ENCODE peak calls at places on chromosomes 13 and 19, in seven cellular contexts. K is upper lobe of left lung, O is transverse colon, Q is progenitor cell of endocrine pancreas, G is mesothelial cell of epicardium, U is bronchial epithelial cell, D is colonic mucosa. M is an unnamed sample.

GRCh38 chr13:102721800-102722231 is 27.0 kb upstream of the METTL21C start:
- DNase-seq in K (no peak), O (no peak), Q (no peak), G (no peak), U (peak), D (no peak), M (peak)

GRCh38 chr19:11699931-11700794 is 38.6 kb downstream of the ZNF823 start:
- DNase-seq in K (no peak), O (no peak), Q (no peak), G (no peak), U (peak), D (peak), M (peak)

GRCh38 chr19:28436320-28436719 is 776.6 kb downstream of the UQCRFS1 start:
- DNase-seq in K (no peak), O (peak), Q (no peak), G (no peak), U (no peak), D (peak), M (no peak)

GRCh38 chr13:80408270-80408669 is 67.3 kb upstream of the SPRY2 start:
- DNase-seq in K (no peak), O (no peak), Q (no peak), G (no peak), U (no peak), D (no peak), M (no peak)

GRCh38 chr13:110347535-110348308 is 40.6 kb downstream of the COL4A2 start:
- DNase-seq in K (no peak), O (no peak), Q (no peak), G (no peak), U (peak), D (no peak), M (peak)

GRCh38 chr13:23570931-23571330 is 719 bp downstream of the TNFRSF19 start:
- DNase-seq in K (no peak), O (no peak), Q (no peak), G (no peak), U (peak), D (no peak), M (no peak)

GRCh38 chr13:30744056-30744684 is 8.8 kb downstream of the ALOX5AP start:
- DNase-seq in K (peak), O (peak), Q (no peak), G (no peak), U (peak), D (peak), M (peak)

GRCh38 chr19:30316560-30317106 is 55.6 kb upstream of the ZNF536 start:
- DNase-seq in K (no peak), O (no peak), Q (no peak), G (no peak), U (no peak), D (no peak), M (no peak)

GRCh38 chr13:38398810-38399493 is 49.3 kb downstream of the UFM1 start:
- DNase-seq in K (no peak), O (no peak), Q (no peak), G (no peak), U (peak), D (no peak), M (no peak)

GRCh38 chr19:40467007-40467565 is 285 bp downstream of the SPTBN4 start:
- DNase-seq in K (no peak), O (no peak), Q (no peak), G (peak), U (no peak), D (no peak), M (no peak)

GRCh38 chr13:89465366-89465765 is 1794.2 kb downstream of the SLITRK5 start:
- DNase-seq in K (no peak), O (no peak), Q (no peak), G (no peak), U (peak), D (no peak), M (peak)

GRCh38 chr13:25675060-25675459 is 303.3 kb downstream of the ATP8A2 start:
- DNase-seq in K (no peak), O (no peak), Q (no peak), G (no peak), U (no peak), D (no peak), M (no peak)

GRCh38 chr19:6668696-6669095 is 1.3 kb downstream of the TNFSF14 start:
- DNase-seq in K (no peak), O (no peak), Q (no peak), G (no peak), U (no peak), D (no peak), M (no peak)

GRCh38 chr13:62747629-62748028 is 1332.0 kb upstream of the PCDH20 start:
- DNase-seq in K (no peak), O (no peak), Q (no peak), G (no peak), U (no peak), D (no peak), M (peak)

DNA sequence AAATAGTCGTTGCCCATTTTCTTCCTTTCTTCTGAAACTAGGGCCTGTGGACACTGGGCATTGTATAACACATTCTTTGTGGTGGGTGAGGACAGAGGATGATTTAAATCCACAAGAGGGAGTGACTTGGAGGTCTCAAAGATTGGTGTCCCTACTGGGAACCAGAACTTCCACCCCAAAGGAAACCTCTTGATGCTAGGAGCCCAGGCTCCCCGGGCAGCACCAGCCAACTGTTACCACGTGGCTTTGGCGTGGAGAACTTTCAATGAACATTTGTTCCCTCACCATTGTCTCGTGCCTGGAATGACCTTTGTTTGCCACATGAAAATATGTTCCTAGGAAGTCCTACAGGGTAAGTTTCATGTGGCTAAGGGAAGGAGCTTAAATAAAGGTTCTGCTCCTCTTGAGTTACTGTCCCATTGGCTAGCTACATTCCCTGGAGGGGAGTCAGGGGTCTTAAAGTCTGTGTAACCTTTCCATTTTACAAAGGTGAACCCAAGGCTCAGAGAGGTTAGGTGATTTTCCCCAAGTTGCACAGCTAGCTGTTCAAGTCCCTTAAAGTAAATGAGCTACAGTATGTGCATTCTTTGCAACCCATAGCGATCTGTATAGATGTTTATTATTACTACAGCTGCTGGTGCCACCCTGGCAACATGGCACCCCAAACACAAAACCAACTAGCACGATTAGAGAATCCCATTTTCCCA is 5.0 kb upstream of the CDX2 start:
- DNase-seq in K (no peak), O (no peak), Q (no peak), G (peak), U (no peak), D (no peak), M (no peak)
- TF ChIP-seq CTCF in K (no peak), O (no peak), Q (no peak), G (no peak), U (no peak), D (no peak), M (no peak)

DNA sequence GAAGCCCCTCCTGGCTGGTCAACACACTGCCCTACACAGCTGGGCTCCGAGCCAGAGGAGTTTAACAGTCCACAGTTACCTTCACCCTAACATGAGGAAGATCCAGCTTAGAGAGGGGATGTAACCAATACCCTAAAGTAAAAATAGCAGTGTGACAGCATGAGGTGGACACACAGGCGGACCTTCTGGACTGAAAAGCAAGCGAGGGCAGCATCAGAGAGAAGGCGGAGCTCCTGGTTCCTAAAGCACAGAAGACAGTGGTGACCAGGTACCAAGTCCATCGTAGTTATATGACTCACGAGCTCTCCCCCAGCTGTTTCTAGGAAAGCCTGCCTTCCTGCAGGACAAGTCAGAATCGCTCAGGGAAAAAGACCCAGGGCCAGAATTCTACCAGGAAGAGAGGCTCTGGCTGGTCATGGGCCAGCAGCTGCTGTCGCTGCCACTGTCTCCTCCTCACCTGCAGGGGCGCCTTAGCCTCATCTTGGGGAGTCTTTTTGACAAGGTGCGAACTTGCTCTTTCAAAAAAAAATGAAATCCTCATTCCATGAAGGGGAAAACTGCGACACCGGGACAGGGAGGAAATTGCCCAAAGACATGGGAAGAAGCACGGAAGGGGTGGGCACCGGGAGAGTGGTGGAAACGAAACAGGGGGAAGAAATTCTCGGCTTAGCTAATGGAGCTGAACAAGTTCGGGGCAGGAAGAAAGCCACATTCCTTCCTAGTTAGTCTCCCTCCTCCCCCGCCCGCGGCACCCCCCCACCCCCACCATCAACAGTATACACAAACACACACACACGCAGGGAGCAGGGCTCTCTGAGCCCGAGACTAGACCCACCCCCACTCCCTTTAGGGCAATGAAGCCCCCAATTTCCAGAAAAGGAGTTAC is 1.7 kb downstream of the ELL start:
- DNase-seq in K (peak), O (peak), Q (peak), G (peak), U (peak), D (peak), M (peak)
- TF ChIP-seq CTCF in K (peak), O (peak), Q (peak), G (peak), U (peak), D (peak), M (peak)

DNA sequence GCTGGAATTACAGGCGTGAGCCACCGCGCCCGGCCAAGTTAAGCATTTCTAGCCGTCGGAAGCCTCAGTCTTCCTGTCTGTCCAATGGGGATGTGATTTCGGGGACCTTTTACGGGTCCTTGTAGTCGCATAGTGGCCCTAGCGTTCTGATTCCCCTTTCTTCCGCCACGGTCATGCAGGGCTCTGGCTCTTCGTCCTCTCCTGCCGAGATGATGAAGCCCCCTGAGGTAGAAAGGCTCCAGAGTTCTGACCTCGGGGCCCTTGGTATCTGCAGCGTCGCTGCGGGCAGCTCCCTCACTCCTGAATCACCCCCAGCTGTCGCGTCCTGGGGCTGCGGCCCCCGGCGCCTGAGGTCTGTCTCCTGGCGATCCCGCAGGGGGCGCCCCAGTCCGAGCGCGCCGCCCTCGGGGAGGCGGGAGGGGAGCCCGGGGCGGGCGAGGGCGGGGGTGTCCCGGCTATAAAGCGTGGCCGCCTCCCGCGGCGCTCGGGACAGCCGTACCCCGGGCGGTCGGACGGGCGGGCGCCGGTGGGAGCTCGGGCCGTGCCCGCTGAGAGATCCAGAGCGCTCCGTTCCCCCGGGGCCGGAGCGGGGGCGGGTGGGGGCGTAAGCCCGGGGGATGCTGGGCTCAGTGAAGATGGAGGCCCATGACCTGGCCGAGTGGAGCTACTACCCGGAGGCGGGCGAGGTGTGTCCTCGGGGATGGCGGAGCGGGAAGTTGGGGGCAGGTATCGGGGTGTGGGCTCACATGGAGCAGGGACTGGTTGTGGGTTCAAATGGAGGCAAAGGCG is at the start of gene FOXA3:
- DNase-seq in K (peak), O (peak), Q (peak), G (no peak), U (no peak), D (peak), M (no peak)
- TF ChIP-seq CTCF in K (peak), O (peak), Q (peak), G (peak), U (peak), D (peak), M (peak)

GRCh38 chr13:95676775-95677563 is at the start of gene DNAJC3:
- DNase-seq in K (peak), O (peak), Q (peak), G (peak), U (peak), D (peak), M (peak)
- TF ChIP-seq CTCF in K (no peak), O (no peak), Q (no peak), G (no peak), U (no peak), D (no peak), M (no peak)

GRCh38 chr19:18150776-18151624 is 2.0 kb upstream of the PIK3R2 start:
- DNase-seq in K (no peak), O (no peak), Q (no peak), G (no peak), U (no peak), D (no peak), M (no peak)

GRCh38 chr19:18155095-18156087 is 2.4 kb downstream of the PIK3R2 start:
- DNase-seq in K (peak), O (peak), Q (no peak), G (no peak), U (no peak), D (no peak), M (no peak)

GRCh38 chr19:18152444-18152816 is 533 bp upstream of the PIK3R2 start:
- DNase-seq in K (peak), O (peak), Q (peak), G (peak), U (peak), D (peak), M (peak)

GRCh38 chr19:18153555-18154134 is 682 bp downstream of the PIK3R2 start:
- DNase-seq in K (no peak), O (peak), Q (no peak), G (peak), U (no peak), D (no peak), M (no peak)

GRCh38 chr19:18152817-18153554 is at the start of gene PIK3R2:
- DNase-seq in K (peak), O (peak), Q (peak), G (peak), U (peak), D (peak), M (peak)
- TF ChIP-seq CTCF in K (no peak), O (no peak), Q (no peak), G (peak), U (no peak), D (no peak), M (no peak)

GRCh38 chr19:13883665-13884064 is 6.7 kb downstream of the NANOS3 start:
- DNase-seq in K (no peak), O (no peak), Q (no peak), G (no peak), U (no peak), D (no peak), M (no peak)
- TF ChIP-seq CTCF in K (no peak), O (no peak), Q (no peak), G (no peak), U (peak), D (no peak), M (no peak)

DNA sequence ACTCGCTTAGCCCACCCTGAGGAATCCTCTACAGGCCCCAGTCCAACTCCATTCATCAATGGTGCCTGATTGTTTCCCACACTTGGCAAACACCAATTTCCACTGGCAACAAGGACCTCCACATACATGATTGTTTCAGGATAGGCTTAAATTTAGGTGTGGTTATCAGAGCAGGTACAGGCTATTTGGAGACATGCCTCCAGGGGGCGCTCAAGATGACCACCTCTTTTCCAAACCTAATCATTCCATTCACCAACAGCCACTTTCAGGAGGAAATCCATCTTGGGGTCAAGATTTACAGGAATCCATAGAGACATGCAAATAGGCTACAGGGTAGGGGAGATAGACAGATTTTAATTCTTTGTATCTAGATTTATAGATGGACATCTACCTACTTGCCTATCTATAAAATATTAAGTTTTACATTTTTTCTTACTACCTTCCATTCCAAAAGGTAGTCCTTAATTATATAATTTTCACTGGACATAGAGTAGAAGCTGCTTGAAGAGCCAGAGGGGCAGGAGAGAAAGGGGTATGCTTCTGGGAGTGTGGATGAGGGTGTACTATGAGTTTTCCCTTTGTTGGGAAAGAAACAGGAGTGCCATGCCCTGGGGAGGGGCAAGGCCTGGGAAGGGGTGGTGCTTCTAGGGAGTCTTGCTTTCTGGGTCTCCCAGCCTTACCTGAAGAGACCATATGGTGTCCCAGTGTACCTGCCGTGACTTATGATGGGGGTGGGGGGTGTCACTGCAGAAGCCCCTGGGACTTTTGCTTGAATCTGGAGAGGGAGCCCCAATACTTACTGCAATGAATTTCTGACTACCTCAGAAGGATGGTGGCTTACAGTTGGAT is 14.1 kb upstream of the PCDH8 start:
- DNase-seq in K (no peak), O (peak), Q (peak), G (peak), U (peak), D (peak), M (peak)
- TF ChIP-seq CTCF in K (peak), O (peak), Q (peak), G (peak), U (peak), D (peak), M (peak)

GRCh38 chr19:18865973-18866799 is 29.8 kb downstream of the CERS1 start:
- DNase-seq in K (peak), O (peak), Q (peak), G (peak), U (peak), D (peak), M (peak)

GRCh38 chr19:18861917-18862316 is 30.2 kb downstream of the UPF1 start:
- DNase-seq in K (no peak), O (no peak), Q (no peak), G (no peak), U (no peak), D (no peak), M (no peak)

GRCh38 chr19:18862976-18863842 is 31.4 kb downstream of the UPF1 start:
- DNase-seq in K (no peak), O (no peak), Q (no peak), G (no peak), U (no peak), D (peak), M (no peak)

GRCh38 chr19:18865106-18865972 is 30.6 kb downstream of the CERS1 start:
- DNase-seq in K (no peak), O (no peak), Q (no peak), G (no peak), U (no peak), D (peak), M (no peak)

DNA sequence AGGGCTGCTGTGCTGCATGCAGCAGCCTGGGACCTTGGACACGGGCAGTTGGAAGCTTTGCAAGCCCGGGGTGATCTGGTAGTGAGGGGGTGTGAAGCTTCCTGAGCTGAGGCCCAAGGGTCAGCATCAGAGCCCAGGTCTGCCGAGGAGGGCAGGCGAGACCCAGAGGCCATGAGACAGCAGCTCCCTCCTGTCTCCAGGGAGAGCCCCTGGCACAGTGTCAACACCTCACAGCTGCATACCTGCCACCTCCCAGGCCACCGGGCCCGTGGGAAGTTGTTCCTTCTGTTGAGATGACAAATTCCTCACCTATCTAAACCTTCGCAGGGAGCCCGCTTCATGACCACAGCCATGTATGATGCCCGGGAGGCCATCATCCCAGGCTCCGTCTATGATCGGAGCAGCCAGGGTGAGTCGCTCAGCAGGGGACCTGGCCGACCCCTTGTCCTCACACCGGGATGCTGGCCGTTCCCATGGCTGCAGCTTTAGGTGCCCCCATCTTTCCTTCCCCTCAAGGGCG is 32.1 kb downstream of the CERS1 start:
- DNase-seq in K (no peak), O (no peak), Q (no peak), G (no peak), U (no peak), D (peak), M (no peak)
- TF ChIP-seq CTCF in K (no peak), O (no peak), Q (no peak), G (no peak), U (no peak), D (no peak), M (no peak)

M was measured in MCF 10A.